ENCODE peak calls at places on chromosomes 12 and 14, in four cellular contexts. One of them, this sample, is unnamed.

GRCh38 chr12:124550123-124551089 is 17.0 kb downstream of the NCOR2 start:
- DNase-seq in H9: no peak
- DNase-seq in H1: no peak
- DNase-seq in IMR-90: no peak
- DNase-seq in this sample: no peak

GRCh38 chr12:50505945-50506344 is 1.2 kb downstream of the DIP2B start:
- DNase-seq in IMR-90: no peak
- DNase-seq in H1: no peak
- DNase-seq in H9: no peak
- DNase-seq in this sample: no peak

GRCh38 chr12:116651089-116651488 is 86.8 kb downstream of the SPRING1 start:
- DNase-seq in IMR-90: no peak
- DNase-seq in H1: no peak
- DNase-seq in H9: no peak
- DNase-seq in this sample: no peak

GRCh38 chr14:49895480-49895879 is 2.6 kb downstream of the ARF6 start:
- DNase-seq in IMR-90: no peak
- DNase-seq in H9: no peak
- DNase-seq in H1: no peak
- DNase-seq in this sample: no peak

GRCh38 chr14:38721822-38722431 is 381.1 kb downstream of the SEC23A start:
- DNase-seq in H9: peak
- DNase-seq in H1: peak
- DNase-seq in IMR-90: peak
- DNase-seq in this sample: peak

GRCh38 chr14:68780358-68781160 is 12.3 kb downstream of the ZFP36L1 start:
- DNase-seq in H9: no peak
- DNase-seq in H1: no peak
- DNase-seq in IMR-90: peak
- DNase-seq in this sample: peak

GRCh38 chr12:132487311-132487741 is 2.6 kb upstream of the FBRSL1 start:
- DNase-seq in IMR-90: no peak
- DNase-seq in H9: no peak
- DNase-seq in H1: no peak
- DNase-seq in this sample: no peak

GRCh38 chr14:74547331-74547927 is 53.9 kb downstream of the ISCA2 start:
- DNase-seq in H9: peak
- DNase-seq in IMR-90: no peak
- DNase-seq in H1: no peak
- DNase-seq in this sample: peak

GRCh38 chr14:24984846-24985589 is 64.9 kb downstream of the STXBP6 start:
- DNase-seq in IMR-90: no peak
- DNase-seq in H9: no peak
- DNase-seq in H1: no peak
- DNase-seq in this sample: no peak

GRCh38 chr12:107429006-107429698 is 256.4 kb upstream of the PWP1 start:
- DNase-seq in H1: no peak
- DNase-seq in IMR-90: no peak
- DNase-seq in H9: no peak
- DNase-seq in this sample: no peak

GRCh38 chr12:47818382-47818700 is 1.4 kb downstream of the HDAC7 start:
- DNase-seq in H9: peak
- DNase-seq in IMR-90: peak
- DNase-seq in H1: no peak
- DNase-seq in this sample: peak
- H3K56ac ChIP-seq in H9: no peak
- H3K56ac ChIP-seq in IMR-90: no peak
- H3K56ac ChIP-seq in H1: no peak
- H3K56ac ChIP-seq in this sample: peak

GRCh38 chr14:105138551-105139111 is 29.9 kb downstream of the JAG2 start:
- DNase-seq in H1: no peak
- DNase-seq in H9: no peak
- DNase-seq in IMR-90: no peak
- DNase-seq in this sample: no peak
- H3K56ac ChIP-seq in H1: no peak
- H3K56ac ChIP-seq in H9: no peak
- H3K56ac ChIP-seq in IMR-90: no peak
- H3K56ac ChIP-seq in this sample: no peak

GRCh38 chr14:61191751-61192150 is 89.4 kb downstream of the TMEM30B start:
- DNase-seq in IMR-90: no peak
- DNase-seq in H1: no peak
- DNase-seq in H9: no peak
- DNase-seq in this sample: no peak
- H3K56ac ChIP-seq in IMR-90: no peak
- H3K56ac ChIP-seq in H1: no peak
- H3K56ac ChIP-seq in H9: no peak
- H3K56ac ChIP-seq in this sample: no peak

GRCh38 chr14:52081964-52082363 is 13.1 kb upstream of the NID2 start:
- DNase-seq in IMR-90: no peak
- DNase-seq in H1: no peak
- DNase-seq in H9: no peak
- DNase-seq in this sample: no peak
- H3K56ac ChIP-seq in IMR-90: peak
- H3K56ac ChIP-seq in H1: no peak
- H3K56ac ChIP-seq in H9: no peak
- H3K56ac ChIP-seq in this sample: no peak

GRCh38 chr14:77088645-77089044 is 9.4 kb upstream of the CIPC start:
- DNase-seq in IMR-90: no peak
- DNase-seq in H9: no peak
- DNase-seq in H1: no peak
- DNase-seq in this sample: no peak
- H3K56ac ChIP-seq in IMR-90: no peak
- H3K56ac ChIP-seq in H9: no peak
- H3K56ac ChIP-seq in H1: no peak
- H3K56ac ChIP-seq in this sample: no peak

DNA sequence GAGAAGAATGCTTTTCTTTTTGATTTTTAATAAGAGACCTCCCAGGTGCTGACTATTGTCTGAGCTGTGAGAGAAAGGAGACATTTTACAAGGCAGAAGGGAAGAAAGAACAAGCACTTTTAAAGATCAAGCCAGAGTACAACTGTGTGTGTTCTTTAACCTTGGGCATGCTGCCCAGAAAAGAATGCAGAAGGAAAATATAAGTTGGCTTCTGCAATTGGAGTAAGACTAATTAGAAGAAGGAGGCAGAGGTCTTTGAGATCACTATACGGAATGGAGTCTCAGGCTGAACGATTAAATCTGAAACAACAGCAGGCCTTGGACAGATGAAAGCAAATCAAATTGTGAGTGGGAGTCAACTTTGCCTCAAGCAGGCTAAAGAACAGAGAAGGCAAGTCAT is 230.5 kb downstream of the ATP23 start:
- DNase-seq in IMR-90: peak
- DNase-seq in H9: no peak
- DNase-seq in H1: no peak
- DNase-seq in this sample: no peak
- H3K56ac ChIP-seq in IMR-90: no peak
- H3K56ac ChIP-seq in H9: no peak
- H3K56ac ChIP-seq in H1: no peak
- H3K56ac ChIP-seq in this sample: no peak

GRCh38 chr14:80792756-80793155 is 148.8 kb downstream of the CEP128 start:
- DNase-seq in IMR-90: no peak
- DNase-seq in H9: no peak
- DNase-seq in H1: no peak
- DNase-seq in this sample: no peak

GRCh38 chr14:80798878-80799277 is 142.7 kb downstream of the CEP128 start:
- DNase-seq in H9: no peak
- DNase-seq in H1: no peak
- DNase-seq in IMR-90: no peak
- DNase-seq in this sample: no peak

DNA sequence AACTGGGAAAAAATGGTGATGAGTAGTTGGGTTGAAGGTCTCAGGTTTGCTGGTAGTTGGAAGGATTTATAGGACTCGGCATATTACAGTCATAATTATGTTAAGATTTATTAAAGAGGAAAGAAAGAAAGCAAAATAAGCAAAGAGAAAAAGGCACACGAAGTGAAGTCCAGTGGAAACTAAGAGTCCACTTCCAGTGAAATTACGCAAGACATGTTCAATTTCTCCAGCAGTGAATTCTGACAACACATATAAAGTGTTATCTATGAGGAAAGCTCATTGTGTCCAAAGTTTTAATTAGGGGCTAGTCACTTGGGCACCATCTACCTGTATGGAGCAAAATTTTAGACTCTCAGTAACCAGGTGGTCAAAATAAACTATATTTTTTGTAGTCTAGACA is 143.3 kb downstream of the CEP128 start:
- DNase-seq in IMR-90: no peak
- DNase-seq in H1: no peak
- DNase-seq in H9: no peak
- DNase-seq in this sample: no peak
- H3K56ac ChIP-seq in IMR-90: no peak
- H3K56ac ChIP-seq in H1: no peak
- H3K56ac ChIP-seq in H9: no peak
- H3K56ac ChIP-seq in this sample: no peak